ENCODE peak calls at places on chromosomes 4 and X, in seven cellular contexts. E is AG04450, C is OCI-LY7, G is adrenal gland, Q is sigmoid colon, L is thyroid gland, U is endodermal cell. V is an unnamed sample.

GRCh38 chrX:97026406-97026805 is 142.7 kb downstream of the RPA4 start:
- DNase-seq in L (no peak), U (no peak), C (peak), Q (no peak), G (no peak), E (no peak), V (no peak)

GRCh38 chr4:126144838-126145237 is 830.1 kb downstream of the FAT4 start:
- DNase-seq in L (no peak), C (no peak), G (no peak), U (no peak), Q (no peak), E (no peak), V (no peak)

GRCh38 chrX:87732133-87732532 is 214.5 kb downstream of the KLHL4 start:
- DNase-seq in L (no peak), Q (no peak), G (no peak), U (no peak), E (no peak), C (no peak), V (no peak)

GRCh38 chr4:163665521-163666334 is 171.2 kb downstream of the TMA16 start:
- DNase-seq in L (no peak), E (no peak), Q (no peak), U (no peak), C (peak), G (no peak), V (no peak)

GRCh38 chrX:10158279-10158939 is 1.6 kb downstream of the CLCN4 start:
- DNase-seq in G (no peak), C (peak), U (peak), L (peak), E (no peak), Q (no peak), V (no peak)

GRCh38 chrX:2672084-2672483 is 19.0 kb upstream of the CD99 start:
- DNase-seq in L (no peak), U (no peak), G (no peak), E (no peak), C (no peak), Q (no peak), V (no peak)

GRCh38 chrX:28876415-28876814 is 289.2 kb downstream of the IL1RAPL1 start:
- DNase-seq in U (no peak), C (no peak), Q (no peak), G (no peak), E (no peak), L (no peak), V (no peak)

GRCh38 chr4:93718233-93718632 is 110.3 kb upstream of the ATOH1 start:
- DNase-seq in E (no peak), U (no peak), Q (no peak), C (no peak), L (no peak), G (no peak), V (no peak)

GRCh38 chrX:50495616-50496015 is 25.0 kb upstream of the DGKK start:
- DNase-seq in C (no peak), E (no peak), Q (no peak), L (peak), U (no peak), G (no peak), V (no peak)

GRCh38 chr4:45650545-45650944 is 473.3 kb downstream of the GABRG1 start:
- DNase-seq in Q (no peak), L (no peak), E (no peak), U (no peak), C (no peak), G (no peak), V (no peak)

GRCh38 chr4:73224886-73225285 is 33.7 kb downstream of the ANKRD17 start:
- DNase-seq in E (no peak), G (no peak), Q (no peak), U (no peak), L (no peak), C (no peak), V (no peak)

GRCh38 chr4:40831462-40831861 is 81.7 kb downstream of the NSUN7 start:
- DNase-seq in U (no peak), E (no peak), L (no peak), Q (no peak), G (no peak), C (no peak), V (no peak)

GRCh38 chr4:4496604-4497372 is 45.1 kb downstream of the STX18 start:
- DNase-seq in C (no peak), G (peak), L (no peak), U (no peak), Q (no peak), E (no peak), V (no peak)

GRCh38 chr4:105620640-105621323 is 68.4 kb downstream of the ARHGEF38 start:
- DNase-seq in L (peak), U (no peak), Q (no peak), E (no peak), G (no peak), C (no peak), V (no peak)

GRCh38 chrX:119093991-119094741 is 21.4 kb downstream of the CT47C1 start:
- DNase-seq in G (peak), E (no peak), Q (no peak), C (no peak), U (no peak), L (no peak), V (peak)

GRCh38 chr4:135244605-135245146 is 1043.1 kb upstream of the PABPC4L start:
- DNase-seq in U (no peak), Q (no peak), E (no peak), C (no peak), G (no peak), L (no peak), V (no peak)

GRCh38 chrX:33032700-33033099 is 178.6 kb downstream of the DMD start:
- DNase-seq in G (no peak), E (no peak), Q (no peak), C (no peak), L (no peak), U (no peak), V (no peak)

GRCh38 chr4:55397521-55398321 is 2.0 kb downstream of the TMEM165 start:
- DNase-seq in L (no peak), E (no peak), U (no peak), Q (no peak), G (no peak), C (peak), V (no peak)

GRCh38 chr4:158162637-158163036 is 10.2 kb downstream of the GASK1B start:
- DNase-seq in L (no peak), C (no peak), Q (no peak), G (no peak), E (no peak), U (no peak), V (no peak)

GRCh38 chr4:73308286-73308685 is 49.7 kb upstream of the ANKRD17 start:
- DNase-seq in G (no peak), E (peak), U (no peak), Q (no peak), C (peak), L (no peak), V (no peak)

GRCh38 chrX:41412261-41413167 is 34.6 kb upstream of the NYX start:
- DNase-seq in L (peak), G (no peak), C (no peak), U (no peak), E (no peak), Q (no peak), V (no peak)
- TF ChIP-seq CTCF in L (no peak), G (no peak), C (no peak), U (peak), E (no peak), Q (no peak), V (no peak)

DNA sequence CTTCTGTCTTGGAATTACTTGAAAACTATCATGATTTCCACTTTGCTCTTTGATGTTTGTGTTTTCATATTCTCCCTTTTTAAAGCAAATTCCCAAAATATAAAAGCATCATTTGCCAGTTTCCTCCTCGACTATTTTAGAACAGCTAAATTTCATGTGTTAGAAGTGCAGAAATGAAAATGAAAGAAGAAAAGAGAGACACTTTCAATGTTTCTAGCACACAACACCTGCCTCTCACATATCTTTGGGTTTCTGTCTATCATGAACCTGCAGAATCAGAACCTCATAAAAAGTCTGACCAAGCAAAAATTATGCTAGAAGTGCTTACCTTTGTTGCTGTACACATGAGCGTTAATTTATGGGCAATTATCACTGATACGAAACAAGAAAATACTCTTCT is 1.9 kb upstream of the NEUROG2 start:
- DNase-seq in Q (no peak), G (no peak), L (no peak), U (no peak), E (no peak), C (no peak), V (no peak)
- H3K4me3 ChIP-seq in Q (no peak), G (no peak), L (no peak), U (no peak), E (no peak), C (no peak), V (no peak)

GRCh38 chrX:24899391-24899790 is 116.4 kb downstream of the ARX start:
- DNase-seq in L (no peak), U (no peak), E (no peak), Q (no peak), G (no peak), C (no peak), V (no peak)
- H3K27ac ChIP-seq in L (no peak), U (no peak), E (no peak), Q (no peak), G (no peak), C (no peak), V (no peak)

GRCh38 chr4:147839651-147840050 is 107.8 kb downstream of the ARHGAP10 start:
- DNase-seq in E (no peak), G (no peak), C (no peak), L (no peak), U (no peak), Q (no peak), V (no peak)

GRCh38 chr4:147842573-147842972 is 110.7 kb downstream of the ARHGAP10 start:
- DNase-seq in L (no peak), E (no peak), Q (peak), U (no peak), C (no peak), G (no peak), V (no peak)

GRCh38 chr4:147846318-147847135 is 114.6 kb downstream of the ARHGAP10 start:
- DNase-seq in U (no peak), E (no peak), G (no peak), C (no peak), L (no peak), Q (no peak), V (no peak)

GRCh38 chr4:147840846-147841732 is 109.2 kb downstream of the ARHGAP10 start:
- DNase-seq in E (no peak), L (no peak), Q (no peak), G (no peak), C (no peak), U (no peak), V (no peak)

GRCh38 chr4:147843162-147843561 is 111.3 kb downstream of the ARHGAP10 start:
- DNase-seq in L (no peak), C (peak), U (peak), G (no peak), Q (no peak), E (no peak), V (no peak)
- TF ChIP-seq CTCF in L (no peak), C (peak), U (peak), G (no peak), Q (no peak), E (peak), V (no peak)

GRCh38 chr4:15362541-15362940 is 65.3 kb upstream of the C1QTNF7 start:
- DNase-seq in Q (no peak), E (no peak), L (no peak), G (no peak), U (no peak), C (no peak), V (no peak)

GRCh38 chr4:15365641-15366040 is 62.2 kb upstream of the C1QTNF7 start:
- DNase-seq in U (no peak), E (no peak), C (no peak), L (no peak), G (no peak), Q (no peak), V (no peak)

GRCh38 chr4:15370296-15370695 is 57.5 kb upstream of the C1QTNF7 start:
- DNase-seq in G (no peak), Q (no peak), L (no peak), E (no peak), C (no peak), U (no peak), V (no peak)

GRCh38 chr4:15368906-15369305 is 58.9 kb upstream of the C1QTNF7 start:
- DNase-seq in G (no peak), U (no peak), C (no peak), Q (no peak), E (peak), L (no peak), V (no peak)

DNA sequence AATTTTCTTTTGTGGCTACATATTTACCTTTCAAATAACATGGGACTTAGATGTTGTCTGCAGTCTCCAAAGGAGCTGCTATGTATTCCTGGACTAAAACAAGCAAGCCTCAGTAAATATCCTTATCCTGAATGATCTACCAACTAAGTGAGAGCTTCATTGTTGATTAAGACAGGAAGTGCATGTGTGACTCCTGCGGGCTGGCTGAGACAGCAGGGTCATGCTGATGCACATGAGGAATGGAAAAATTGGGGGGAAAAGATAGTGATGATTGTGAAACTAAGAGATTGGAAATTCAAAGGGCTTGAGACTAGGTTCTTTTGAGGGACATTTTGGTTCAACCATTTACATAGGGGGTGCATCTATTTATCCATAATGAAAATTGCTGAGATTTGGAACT is 61.2 kb upstream of the C1QTNF7 start:
- DNase-seq in G (no peak), C (no peak), U (no peak), L (peak), Q (no peak), E (no peak), V (no peak)
- H3K4me3 ChIP-seq in G (no peak), C (no peak), U (no peak), L (no peak), Q (no peak), E (no peak), V (no peak)

DNA sequence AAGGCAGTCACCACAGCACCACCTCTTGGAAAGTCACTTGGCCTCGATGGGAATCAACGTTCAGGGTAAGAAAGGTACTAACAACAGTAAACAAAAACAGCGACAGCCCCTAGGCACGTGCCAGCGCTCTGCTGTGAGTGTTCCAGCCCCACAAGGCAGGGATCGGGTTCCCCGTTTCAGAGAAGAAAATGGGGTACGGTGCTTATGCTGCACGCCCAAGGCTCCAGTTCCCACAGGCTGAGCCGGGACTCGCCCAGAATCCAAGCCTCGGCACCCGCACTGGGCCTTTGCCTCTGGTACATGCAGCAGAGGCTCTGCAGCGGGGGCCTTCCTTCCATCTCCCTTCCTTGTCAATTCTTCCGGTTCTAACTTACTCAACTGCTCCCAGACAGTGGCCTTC is 37.3 kb downstream of the WDR1 start:
- DNase-seq in G (no peak), U (no peak), C (no peak), L (no peak), Q (peak), E (no peak), V (no peak)
- H3K27ac ChIP-seq in G (no peak), U (no peak), C (no peak), L (no peak), Q (no peak), E (no peak), V (no peak)

DNA sequence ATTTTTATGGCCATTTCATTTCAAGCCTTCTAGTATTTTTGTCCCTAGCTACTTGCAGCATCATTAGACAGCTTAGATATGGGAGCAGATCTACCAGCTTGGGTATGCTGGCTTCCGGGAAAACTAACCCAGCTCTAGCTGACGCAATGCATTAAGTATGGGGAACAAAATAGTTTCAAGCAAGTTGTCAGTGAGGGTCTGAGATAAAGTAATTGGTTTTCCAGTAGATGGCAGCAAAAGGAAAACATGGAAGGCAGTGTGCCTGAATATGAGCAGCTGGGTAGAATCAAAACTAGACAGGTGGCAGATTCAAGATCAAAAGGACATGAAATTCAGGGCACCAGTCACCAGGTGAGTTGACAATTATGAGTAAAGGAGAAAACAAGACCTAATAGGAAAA is 340.9 kb upstream of the CTSO start:
- DNase-seq in Q (no peak), U (peak), G (no peak), E (peak), L (no peak), C (no peak), V (no peak)
- TF ChIP-seq CTCF in Q (no peak), U (peak), G (no peak), E (peak), L (peak), C (peak), V (no peak)

DNA sequence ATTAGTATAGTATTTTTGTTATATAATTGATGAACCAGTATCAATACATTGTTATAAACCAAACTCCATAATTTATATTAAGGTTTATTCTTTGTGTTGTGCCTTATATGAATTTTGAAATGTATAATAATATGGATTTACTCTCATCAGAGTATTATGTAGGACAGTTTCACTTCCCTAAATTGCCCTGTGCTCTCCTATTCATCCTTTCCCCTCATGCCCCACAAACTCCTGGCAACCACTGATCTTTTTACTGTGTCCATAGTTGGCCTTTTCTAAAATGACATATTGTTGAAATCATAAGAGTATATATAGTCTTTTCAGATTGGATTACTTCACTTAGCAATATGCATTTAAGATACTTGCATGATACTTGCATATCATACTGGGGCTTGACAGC is 958.1 kb upstream of the GRID2 start:
- DNase-seq in Q (no peak), E (no peak), G (no peak), L (no peak), C (no peak), U (no peak), V (no peak)
- H3K4me3 ChIP-seq in Q (no peak), E (no peak), G (no peak), L (no peak), C (no peak), U (no peak), V (no peak)

GRCh38 chr4:26372525-26373172 is 51.8 kb downstream of the RBPJ start:
- DNase-seq in E (peak), C (peak), L (peak), G (no peak), Q (no peak), U (no peak), V (peak)

GRCh38 chr4:26365537-26366150 is 44.8 kb downstream of the RBPJ start:
- DNase-seq in E (no peak), U (no peak), C (no peak), L (no peak), Q (no peak), G (no peak), V (no peak)

GRCh38 chr4:26372076-26372475 is 51.3 kb downstream of the RBPJ start:
- DNase-seq in C (no peak), G (no peak), U (no peak), E (no peak), L (no peak), Q (no peak), V (no peak)

GRCh38 chr4:26369132-26370036 is 48.6 kb downstream of the RBPJ start:
- DNase-seq in G (no peak), U (no peak), Q (no peak), L (no peak), C (no peak), E (no peak), V (no peak)

GRCh38 chr4:26368685-26369084 is 47.9 kb downstream of the RBPJ start:
- DNase-seq in Q (no peak), C (no peak), U (no peak), E (no peak), L (no peak), G (no peak), V (no peak)
- H3K27ac ChIP-seq in Q (no peak), C (no peak), U (no peak), E (no peak), L (no peak), G (no peak), V (no peak)